ENCODE peak calls at places on chromosomes 7 and 10, in six cellular contexts. One of them, this sample, is unnamed. For H3K9me3 and H3K4me1, the result is how much of the 10 kb centered on the place peaks cover.

GRCh38 chr7:103658055-103659010 is 212.3 kb upstream of the SLC26A5 start:
- DNase-seq in upper lobe of right lung: no peak
- DNase-seq in Panc1: no peak
- DNase-seq in cardiac muscle cell: no peak
- DNase-seq in heart right ventricle: no peak
- DNase-seq in GM23248: peak
- DNase-seq in this sample: no peak

GRCh38 chr7:44045226-44046014 is 918 bp downstream of the DBNL start:
- DNase-seq in upper lobe of right lung: peak
- DNase-seq in Panc1: no peak
- DNase-seq in cardiac muscle cell: no peak
- DNase-seq in heart right ventricle: no peak
- DNase-seq in GM23248: peak
- DNase-seq in this sample: peak

GRCh38 chr7:7504910-7505704 is 30.6 kb downstream of the COL28A1 start:
- DNase-seq in upper lobe of right lung: no peak
- DNase-seq in Panc1: no peak
- DNase-seq in cardiac muscle cell: no peak
- DNase-seq in heart right ventricle: no peak
- DNase-seq in GM23248: no peak
- DNase-seq in this sample: no peak

GRCh38 chr10:36017141-36017540 is 375.0 kb upstream of the FZD8 start:
- DNase-seq in upper lobe of right lung: no peak
- DNase-seq in Panc1: no peak
- DNase-seq in cardiac muscle cell: no peak
- DNase-seq in heart right ventricle: no peak
- DNase-seq in GM23248: peak
- DNase-seq in this sample: no peak

GRCh38 chr7:113383638-113384037 is 265.3 kb upstream of the SMIM30 start:
- DNase-seq in upper lobe of right lung: no peak
- DNase-seq in Panc1: no peak
- DNase-seq in cardiac muscle cell: no peak
- DNase-seq in heart right ventricle: no peak
- DNase-seq in GM23248: no peak
- DNase-seq in this sample: no peak

GRCh38 chr10:114519306-114519669 is 115.0 kb upstream of the AFAP1L2 start:
- DNase-seq in upper lobe of right lung: peak
- DNase-seq in Panc1: peak
- DNase-seq in cardiac muscle cell: no peak
- DNase-seq in heart right ventricle: no peak
- DNase-seq in GM23248: peak
- DNase-seq in this sample: no peak

GRCh38 chr10:127983701-127984100 is 76.8 kb downstream of the PTPRE start:
- DNase-seq in upper lobe of right lung: no peak
- DNase-seq in Panc1: no peak
- DNase-seq in cardiac muscle cell: no peak
- DNase-seq in heart right ventricle: peak
- DNase-seq in GM23248: no peak
- DNase-seq in this sample: no peak

GRCh38 chr7:104264281-104264680 is 56.5 kb upstream of the ORC5 start:
- DNase-seq in upper lobe of right lung: no peak
- DNase-seq in Panc1: no peak
- DNase-seq in cardiac muscle cell: no peak
- DNase-seq in heart right ventricle: no peak
- DNase-seq in GM23248: peak
- DNase-seq in this sample: no peak

GRCh38 chr10:43123361-43124093 is 14.7 kb upstream of the CSGALNACT2 start:
- DNase-seq in upper lobe of right lung: no peak
- DNase-seq in Panc1: no peak
- DNase-seq in cardiac muscle cell: no peak
- DNase-seq in heart right ventricle: no peak
- DNase-seq in GM23248: no peak
- DNase-seq in this sample: no peak

GRCh38 chr10:11305825-11306601 is 288.3 kb downstream of the CELF2 start:
- DNase-seq in upper lobe of right lung: no peak
- DNase-seq in Panc1: no peak
- DNase-seq in cardiac muscle cell: no peak
- DNase-seq in heart right ventricle: no peak
- DNase-seq in GM23248: no peak
- DNase-seq in this sample: no peak
- H3K9me3 ChIP-seq in upper lobe of right lung: under half
- H3K9me3 ChIP-seq in Panc1: under half
- H3K9me3 ChIP-seq in cardiac muscle cell: under half
- H3K9me3 ChIP-seq in heart right ventricle: under half
- H3K9me3 ChIP-seq in GM23248: under half
- H3K9me3 ChIP-seq in this sample: under half

GRCh38 chr10:113015201-113015600 is 65.2 kb downstream of the TCF7L2 start:
- DNase-seq in upper lobe of right lung: no peak
- DNase-seq in Panc1: no peak
- DNase-seq in cardiac muscle cell: no peak
- DNase-seq in heart right ventricle: no peak
- DNase-seq in GM23248: no peak
- DNase-seq in this sample: no peak

GRCh38 chr10:113006656-113007342 is 56.8 kb downstream of the TCF7L2 start:
- DNase-seq in upper lobe of right lung: no peak
- DNase-seq in Panc1: no peak
- DNase-seq in cardiac muscle cell: no peak
- DNase-seq in heart right ventricle: no peak
- DNase-seq in GM23248: no peak
- DNase-seq in this sample: no peak

GRCh38 chr10:113007343-113007771 is 57.3 kb downstream of the TCF7L2 start:
- DNase-seq in upper lobe of right lung: no peak
- DNase-seq in Panc1: no peak
- DNase-seq in cardiac muscle cell: no peak
- DNase-seq in heart right ventricle: no peak
- DNase-seq in GM23248: no peak
- DNase-seq in this sample: no peak

GRCh38 chr10:113007821-113008220 is 57.8 kb downstream of the TCF7L2 start:
- DNase-seq in upper lobe of right lung: no peak
- DNase-seq in Panc1: no peak
- DNase-seq in cardiac muscle cell: no peak
- DNase-seq in heart right ventricle: no peak
- DNase-seq in GM23248: peak
- DNase-seq in this sample: no peak

GRCh38 chr10:113011592-113012374 is 61.7 kb downstream of the TCF7L2 start:
- DNase-seq in upper lobe of right lung: no peak
- DNase-seq in Panc1: no peak
- DNase-seq in cardiac muscle cell: no peak
- DNase-seq in heart right ventricle: no peak
- DNase-seq in GM23248: no peak
- DNase-seq in this sample: no peak
- H3K4me1 ChIP-seq in upper lobe of right lung: under half
- H3K4me1 ChIP-seq in Panc1: under half
- H3K4me1 ChIP-seq in cardiac muscle cell: under half
- H3K4me1 ChIP-seq in heart right ventricle: under half
- H3K4me1 ChIP-seq in GM23248: under half
- H3K4me1 ChIP-seq in this sample: under half

DNA sequence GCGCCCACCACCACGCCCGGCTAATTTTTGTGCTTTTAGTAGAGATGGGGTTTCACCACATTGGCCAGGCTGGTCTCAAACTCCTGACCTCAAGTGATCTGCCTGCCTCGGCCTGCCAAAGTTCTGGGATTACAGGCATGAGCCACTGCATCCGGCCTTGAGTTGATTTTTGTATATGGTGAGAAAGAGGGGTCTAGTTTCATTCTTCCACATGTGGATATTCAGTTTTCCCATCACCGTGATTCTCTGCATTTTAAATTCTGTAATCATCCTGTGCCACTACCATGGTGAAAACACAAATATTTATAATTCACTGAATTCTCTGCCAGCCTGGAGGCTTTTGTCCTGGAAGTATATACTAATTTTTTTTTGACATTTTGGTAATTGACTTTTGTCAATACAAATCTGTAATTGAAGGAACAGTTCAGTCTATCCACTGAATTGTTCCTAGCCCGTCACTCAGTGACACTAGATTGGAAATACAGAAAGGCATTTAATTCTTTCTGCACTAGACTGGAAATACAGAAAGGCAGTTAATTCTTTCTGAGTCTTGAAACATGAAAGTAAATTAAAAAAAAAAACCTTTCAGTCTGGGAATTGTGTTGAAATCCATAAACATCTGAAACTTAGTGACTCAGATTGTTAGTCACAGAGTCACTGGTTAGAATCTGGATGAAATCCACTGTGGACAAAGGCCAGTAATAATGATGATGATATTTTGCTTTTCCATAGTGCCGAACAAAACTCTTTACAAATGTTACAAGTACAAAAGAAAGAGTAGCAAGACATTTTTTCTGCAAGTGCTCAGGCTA is 5.4 kb upstream of the PRTFDC1 start:
- DNase-seq in upper lobe of right lung: no peak
- DNase-seq in Panc1: no peak
- DNase-seq in cardiac muscle cell: no peak
- DNase-seq in heart right ventricle: no peak
- DNase-seq in GM23248: peak
- DNase-seq in this sample: no peak
- H3K4me3 ChIP-seq in upper lobe of right lung: no peak
- H3K4me3 ChIP-seq in Panc1: no peak
- H3K4me3 ChIP-seq in cardiac muscle cell: no peak
- H3K4me3 ChIP-seq in heart right ventricle: no peak
- H3K4me3 ChIP-seq in GM23248: peak
- H3K4me3 ChIP-seq in this sample: no peak

GRCh38 chr10:133453516-133454203 is at the start of gene SCART1:
- DNase-seq in upper lobe of right lung: no peak
- DNase-seq in Panc1: no peak
- DNase-seq in cardiac muscle cell: no peak
- DNase-seq in heart right ventricle: no peak
- DNase-seq in GM23248: no peak
- DNase-seq in this sample: no peak
- H3K9me3 ChIP-seq in upper lobe of right lung: under half
- H3K9me3 ChIP-seq in Panc1: under half
- H3K9me3 ChIP-seq in cardiac muscle cell: under half
- H3K9me3 ChIP-seq in heart right ventricle: under half
- H3K9me3 ChIP-seq in GM23248: under half
- H3K9me3 ChIP-seq in this sample: under half

DNA sequence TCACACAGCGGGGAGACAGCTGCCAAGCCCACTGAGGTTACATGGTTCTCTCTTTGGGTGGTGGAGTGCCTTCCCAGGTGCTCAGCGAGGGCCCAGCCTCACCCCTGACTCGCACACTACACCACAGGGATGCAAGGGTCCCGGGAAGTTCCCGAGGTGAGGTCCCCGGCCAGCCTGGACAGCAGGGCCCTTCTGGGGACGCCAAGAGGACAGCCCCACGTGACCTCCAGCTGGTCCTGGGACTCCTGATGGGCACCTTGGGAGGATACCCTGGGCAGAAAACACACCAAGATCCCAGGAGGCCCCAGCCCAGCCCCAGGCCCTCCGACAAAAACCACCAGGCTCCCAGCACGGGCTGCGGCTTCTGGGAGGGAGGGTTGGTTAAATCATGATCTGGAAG is 8.3 kb downstream of the MICALL2 start:
- DNase-seq in upper lobe of right lung: no peak
- DNase-seq in Panc1: no peak
- DNase-seq in cardiac muscle cell: no peak
- DNase-seq in heart right ventricle: no peak
- DNase-seq in GM23248: no peak
- DNase-seq in this sample: no peak
- H3K4me1 ChIP-seq in upper lobe of right lung: under half
- H3K4me1 ChIP-seq in Panc1: half or more
- H3K4me1 ChIP-seq in cardiac muscle cell: under half
- H3K4me1 ChIP-seq in heart right ventricle: under half
- H3K4me1 ChIP-seq in GM23248: under half
- H3K4me1 ChIP-seq in this sample: under half